ENCODE peak calls at places on chromosomes 2 and 18, in four cellular contexts. A is PC-3; L is stimulated activated CD4-positive, alpha-beta T cell treated with anti-CD3 and anti-CD28 coated beads, Interleukin-1b, Interleukin-23, amount 100 ng/mL, for 4 hours; X is kidney epithelial cell. K is an unnamed sample.

GRCh38 chr2:19736191-19736831 is 165.5 kb downstream of the TTC32 start:
- DNase-seq in A (no peak), L (no peak), X (no peak), K (no peak)

GRCh38 chr2:88585969-88586368 is 41.3 kb downstream of the EIF2AK3 start:
- DNase-seq in A (no peak), L (no peak), X (no peak), K (no peak)

GRCh38 chr2:173978447-173978846 is 13.3 kb upstream of the SP3 start:
- DNase-seq in A (peak; percentile 67), L (no peak), X (no peak), K (no peak)

GRCh38 chr2:140600116-140600515 is 1530.7 kb downstream of the LRP1B start:
- DNase-seq in A (peak; percentile 71), L (no peak), X (peak; percentile 73), K (no peak)

GRCh38 chr18:72910045-72910444 is 42.3 kb upstream of the NETO1 start:
- DNase-seq in A (peak; percentile 50), L (no peak), X (no peak), K (no peak)

GRCh38 chr2:149989447-149990063 is 402.0 kb upstream of the MMADHC start:
- DNase-seq in A (peak; percentile 97), L (no peak), X (peak; percentile 56), K (no peak)

GRCh38 chr18:44895176-44895798 is 214.6 kb downstream of the SETBP1 start:
- DNase-seq in A (peak; percentile 66), L (no peak), X (peak; percentile 7), K (peak; percentile 83)

GRCh38 chr2:99488999-99489757 is 639 bp downstream of the REV1 start:
- DNase-seq in A (peak; percentile 47), L (peak; percentile 29), X (no peak), K (peak; percentile 47)

GRCh38 chr2:187978341-187978740 is 313.3 kb upstream of the GULP1 start:
- DNase-seq in A (no peak), L (no peak), X (no peak), K (no peak)

GRCh38 chr2:200625958-200626363 is 40.1 kb downstream of the AOX1 start:
- DNase-seq in A (no peak), L (no peak), X (no peak), K (no peak)

GRCh38 chr2:240424341-240425235 is 10.9 kb upstream of the GPC1 start:
- DNase-seq in A (no peak), L (no peak), X (no peak), K (no peak)

GRCh38 chr2:201768918-201769317 is 11.8 kb downstream of the ALS2 start:
- DNase-seq in A (peak; percentile 36), L (no peak), X (no peak), K (no peak)

GRCh38 chr2:63698825-63699548 is 110.2 kb downstream of the MDH1 start:
- DNase-seq in A (peak; percentile 93), L (no peak), X (peak; percentile 43), K (peak; percentile 73)

GRCh38 chr2:241795021-241795999 is 13.7 kb upstream of the NEU4 start:
- DNase-seq in A (no peak), L (no peak), X (no peak), K (no peak)

GRCh38 chr2:100703213-100703612 is 116.7 kb upstream of the NPAS2 start:
- DNase-seq in A (no peak), L (no peak), X (no peak), K (no peak)

GRCh38 chr2:206428783-206429182 is 14.5 kb upstream of the ADAM23 start:
- DNase-seq in A (no peak), L (no peak), X (no peak), K (no peak)

GRCh38 chr2:219701847-219702634 is 74.6 kb downstream of the SLC4A3 start:
- DNase-seq in A (no peak), L (no peak), X (no peak), K (peak; percentile 18)